ENCODE peak calls at places on chromosomes 11 and 22, in four cellular contexts. M, U, A and L are unnamed samples.

GRCh38 chr11:131889760-131890620 is 519.6 kb downstream of the NTM start:
- DNase-seq in M (no peak), U (no peak), A (no peak), L (no peak)

GRCh38 chr11:14499178-14499559 is 442 bp downstream of the COPB1 start:
- DNase-seq in M (no peak), U (no peak), A (peak), L (no peak)

GRCh38 chr11:35321111-35321510 is 98.2 kb downstream of the SLC1A2 start:
- DNase-seq in M (no peak), U (no peak), A (no peak), L (no peak)

GRCh38 chr11:130314184-130314748 is 451 bp downstream of the ZBTB44 start:
- DNase-seq in M (peak), U (no peak), A (peak), L (peak)

GRCh38 chr11:122711831-122712378 is 56.4 kb downstream of the UBASH3B start:
- DNase-seq in M (no peak), U (no peak), A (no peak), L (peak)

GRCh38 chr11:2653930-2654739 is 45.7 kb downstream of the KCNQ1OT1 start:
- DNase-seq in M (no peak), U (no peak), A (no peak), L (peak)

GRCh38 chr11:123000721-123001120 is 19.1 kb upstream of the BSX start:
- DNase-seq in M (no peak), U (no peak), A (no peak), L (no peak)

GRCh38 chr11:47182380-47182779 is 3.9 kb downstream of the PACSIN3 start:
- DNase-seq in M (no peak), U (no peak), A (no peak), L (no peak)

GRCh38 chr11:118142809-118143208 is 9.8 kb downstream of the SCN4B start:
- DNase-seq in M (no peak), U (no peak), A (no peak), L (no peak)

GRCh38 chr11:46315033-46315738 is 32.1 kb upstream of the DGKZ start:
- DNase-seq in M (peak), U (no peak), A (peak), L (peak)

GRCh38 chr22:22827187-22827948 is 60.2 kb upstream of the IGLL5 start:
- DNase-seq in M (no peak), U (no peak), A (no peak), L (no peak)

DNA sequence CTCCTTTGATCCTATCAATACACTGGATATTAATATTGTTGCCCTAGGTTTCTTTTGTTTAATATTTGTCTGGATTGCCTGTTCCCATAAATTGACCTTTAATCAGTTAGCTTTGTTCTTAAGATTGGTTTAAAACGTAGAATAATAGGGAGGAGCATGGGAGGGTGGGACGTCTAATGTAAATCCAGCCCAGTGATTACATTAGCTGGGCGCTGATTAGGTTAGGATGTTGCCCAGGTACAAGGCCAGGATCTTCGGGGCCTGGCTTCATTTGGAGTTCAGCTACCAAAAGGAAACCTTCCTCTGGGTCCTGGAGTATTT is at the start of gene SRSF8:
- DNase-seq in M (no peak), U (no peak), A (no peak), L (no peak)
- TF ChIP-seq TCF12 in M (no peak), U (no peak), A (no peak), L (no peak)

DNA sequence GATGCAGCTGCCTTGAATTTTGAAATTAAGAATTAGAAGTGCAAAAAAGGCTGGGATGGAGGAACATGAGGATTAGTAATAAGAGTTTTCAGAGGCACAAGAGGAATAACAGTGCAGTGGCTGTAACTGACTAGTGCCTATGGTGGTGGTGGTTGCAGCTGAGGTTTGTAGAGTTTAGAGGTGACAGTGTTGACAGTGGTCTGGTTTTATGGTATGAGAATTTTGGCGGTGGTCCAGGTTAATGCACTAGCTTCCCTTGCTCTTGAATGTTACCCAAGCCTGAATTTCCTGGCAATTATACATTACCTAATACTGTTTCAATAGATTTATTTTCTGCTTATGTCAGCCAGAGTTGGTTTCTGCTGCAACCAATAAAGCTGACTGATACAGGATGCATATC is 112.8 kb upstream of the C11orf87 start:
- DNase-seq in M (no peak), U (no peak), A (no peak), L (peak)
- TF ChIP-seq TCF12 in M (no peak), U (no peak), A (no peak), L (peak)

DNA sequence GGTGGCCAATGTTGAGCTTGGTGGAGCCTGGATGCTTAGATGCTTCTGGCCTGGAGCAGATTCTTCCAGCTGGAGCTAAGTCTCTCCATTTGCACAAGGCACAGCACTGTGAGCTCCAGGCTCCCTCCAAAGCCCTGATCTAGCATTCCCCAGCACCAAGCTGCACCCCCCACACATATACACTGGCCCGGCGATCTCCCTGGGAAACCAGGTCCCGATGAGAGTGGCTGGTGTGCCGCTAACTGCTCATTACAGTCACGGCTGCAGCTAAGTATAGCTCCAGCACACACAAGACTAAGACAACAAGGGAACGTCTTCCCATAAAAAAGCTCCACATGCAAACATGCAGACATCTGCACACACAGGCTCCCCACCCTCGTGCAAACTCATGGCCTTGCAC is 17.6 kb downstream of the KCNC1 start:
- DNase-seq in M (no peak), U (no peak), A (no peak), L (no peak)
- TF ChIP-seq TCF12 in M (no peak), U (no peak), A (no peak), L (no peak)

GRCh38 chr22:33272866-33273265 is 214.7 kb upstream of the SYN3 start:
- DNase-seq in M (no peak), U (peak), A (no peak), L (no peak)

GRCh38 chr22:33274941-33275443 is 216.8 kb upstream of the SYN3 start:
- DNase-seq in M (no peak), U (no peak), A (no peak), L (peak)

GRCh38 chr22:33271390-33272161 is 213.4 kb upstream of the SYN3 start:
- DNase-seq in M (no peak), U (peak), A (no peak), L (no peak)

GRCh38 chr22:33272180-33272579 is 214.0 kb upstream of the SYN3 start:
- DNase-seq in M (no peak), U (no peak), A (peak), L (no peak)

DNA sequence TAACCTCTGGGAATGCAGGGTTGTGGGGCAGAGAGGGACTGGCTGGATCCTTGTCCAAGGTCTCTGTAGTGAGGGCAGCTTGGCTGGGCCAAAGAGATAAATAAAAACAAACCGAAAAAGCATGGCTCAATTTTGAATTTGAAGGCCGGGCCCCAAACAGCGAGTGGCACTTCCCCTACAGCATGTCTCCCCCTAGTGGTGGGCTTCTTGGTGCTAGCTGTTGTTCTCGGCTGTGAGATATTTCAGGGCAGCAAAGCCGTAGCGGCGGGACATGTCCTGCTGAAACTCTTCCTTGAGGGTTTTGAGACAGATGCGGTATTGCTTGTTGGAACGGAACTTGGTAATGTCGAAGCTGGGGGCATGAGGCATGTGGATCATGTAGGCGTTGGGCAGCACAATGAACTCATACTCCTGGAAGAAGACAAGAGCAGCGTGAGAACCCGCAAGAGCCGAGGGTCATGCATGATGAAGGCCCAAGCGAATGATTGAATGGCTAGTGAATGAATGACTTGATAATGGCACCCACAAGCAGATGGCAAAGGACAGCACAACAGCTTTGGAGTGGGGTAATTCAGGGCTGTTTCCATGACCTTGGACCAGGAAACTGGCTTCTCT is 216.1 kb upstream of the SYN3 start:
- DNase-seq in M (peak), U (no peak), A (peak), L (no peak)
- TF ChIP-seq TCF12 in M (no peak), U (no peak), A (no peak), L (no peak)

DNA sequence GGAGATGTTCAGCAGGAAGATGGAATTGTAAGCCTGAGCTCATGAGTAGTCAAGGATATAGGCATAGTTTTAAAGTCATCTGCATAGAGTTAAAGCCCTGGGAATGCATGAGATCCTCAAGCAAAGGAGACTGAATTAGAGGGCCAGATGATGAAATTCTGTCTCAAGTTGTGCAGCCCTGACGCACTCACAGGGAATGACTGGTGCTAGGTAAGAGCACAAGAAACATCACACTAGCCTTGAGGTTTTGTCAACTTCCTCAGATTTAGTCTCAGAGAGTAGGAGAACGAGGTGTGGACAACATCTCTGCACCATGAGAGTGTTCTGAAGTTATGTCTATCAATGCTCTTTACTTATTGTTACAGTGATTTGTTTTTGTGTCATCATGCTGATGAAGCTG is 5.8 kb downstream of the RAB38 start:
- DNase-seq in M (no peak), U (no peak), A (no peak), L (no peak)
- TF ChIP-seq TCF12 in M (no peak), U (no peak), A (no peak), L (no peak)

DNA sequence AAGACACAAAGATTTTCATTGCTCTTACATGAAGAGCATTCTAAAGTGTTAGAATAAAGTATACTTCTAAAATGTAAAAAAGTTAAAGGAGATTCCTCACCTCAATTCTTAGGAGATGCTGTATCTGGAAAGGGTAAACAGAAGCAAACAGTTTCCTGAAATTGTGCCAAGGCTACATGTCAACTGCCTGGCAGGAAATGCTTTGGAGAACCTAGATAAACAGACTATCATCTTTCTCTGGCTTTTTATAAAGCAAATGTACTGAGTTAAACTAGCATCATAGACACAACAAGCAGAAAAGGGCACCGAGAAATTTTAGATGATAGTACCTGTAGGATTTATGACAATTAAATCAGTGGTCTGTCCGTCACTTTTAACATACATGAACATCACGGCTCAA is 24.7 kb upstream of the AKIP1 start:
- DNase-seq in M (no peak), U (no peak), A (no peak), L (no peak)
- TF ChIP-seq TCF12 in M (no peak), U (no peak), A (no peak), L (no peak)

DNA sequence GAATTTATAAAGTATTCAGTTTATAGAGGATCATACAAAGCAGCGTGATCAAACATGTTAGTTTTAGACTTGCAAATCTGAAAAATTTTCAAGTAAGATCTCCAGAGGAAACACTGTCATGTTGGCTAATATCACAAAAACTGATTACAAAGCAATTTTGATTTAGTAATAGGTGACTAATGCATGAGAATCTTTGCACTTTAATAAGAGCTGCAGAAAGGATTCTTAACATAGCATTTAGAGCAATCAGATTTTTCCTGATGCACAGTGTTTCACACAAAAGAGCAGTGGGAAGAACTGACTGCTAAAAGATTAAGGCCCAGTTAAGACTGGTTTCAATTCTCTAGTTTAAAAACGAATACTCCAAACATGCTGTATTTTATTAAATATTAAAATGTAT is 321.2 kb downstream of the GUCY1A2 start:
- DNase-seq in M (no peak), U (no peak), A (no peak), L (no peak)
- TF ChIP-seq TCF12 in M (no peak), U (no peak), A (no peak), L (peak)

GRCh38 chr11:74138021-74138420 is 32.8 kb downstream of the C2CD3 start:
- DNase-seq in M (no peak), U (no peak), A (no peak), L (no peak)
- TF ChIP-seq TCF12 in M (no peak), U (no peak), A (no peak), L (no peak)

DNA sequence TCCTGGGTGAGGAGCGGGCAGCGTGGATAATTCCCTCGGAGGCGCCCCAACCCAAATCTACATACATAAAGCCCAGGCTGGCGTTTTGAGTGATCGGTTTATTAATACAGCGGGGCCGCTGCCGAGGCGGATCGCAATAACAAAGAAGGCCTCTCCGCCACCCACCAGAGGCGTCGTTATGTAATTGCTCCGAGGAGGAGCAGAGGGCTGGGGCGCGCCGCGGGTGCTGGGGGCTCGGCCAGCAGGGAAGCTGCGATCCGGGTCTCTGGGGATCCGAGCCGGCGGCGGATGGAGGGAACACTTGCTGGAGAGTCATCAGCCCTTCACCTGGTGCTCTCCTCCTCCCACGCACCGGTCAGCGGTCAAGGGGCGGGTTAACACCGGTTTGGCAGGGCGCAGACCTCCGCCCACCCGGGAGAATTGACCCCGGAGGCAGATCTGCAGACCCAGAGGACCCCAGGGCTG is 6.4 kb upstream of the TP53I11 start:
- DNase-seq in M (no peak), U (no peak), A (no peak), L (no peak)
- TF ChIP-seq TCF12 in M (no peak), U (no peak), A (no peak), L (no peak)